ENCODE peak calls at places on chromosome 12, in five cellular contexts. One of them, this sample, is unnamed.

GRCh38 chr12:120710805-120711296 is 593 bp downstream of the UNC119B start:
- DNase-seq in H1: peak; percentile 53
- DNase-seq in A549: peak; percentile 43
- DNase-seq in IMR-90: no peak
- DNase-seq in HepG2: no peak
- DNase-seq in this sample: peak; percentile 57

GRCh38 chr12:63815482-63815852 is 29.0 kb upstream of the SRGAP1 start:
- DNase-seq in A549: no peak
- DNase-seq in HepG2: no peak
- DNase-seq in H1: no peak
- DNase-seq in IMR-90: no peak
- DNase-seq in this sample: no peak

GRCh38 chr12:55922126-55922525 is 5.6 kb downstream of the PYM1 start:
- DNase-seq in HepG2: no peak
- DNase-seq in H1: no peak
- DNase-seq in IMR-90: no peak
- DNase-seq in A549: no peak
- DNase-seq in this sample: no peak

GRCh38 chr12:32270818-32271710 is 128.3 kb upstream of the FGD4 start:
- DNase-seq in IMR-90: peak; percentile 62
- DNase-seq in H1: no peak
- DNase-seq in A549: no peak
- DNase-seq in HepG2: peak; percentile 24
- DNase-seq in this sample: no peak

GRCh38 chr12:101021911-101022388 is 188.1 kb downstream of the SLC5A8 start:
- DNase-seq in HepG2: peak; percentile 5
- DNase-seq in IMR-90: peak; percentile 90
- DNase-seq in A549: peak; percentile 14
- DNase-seq in H1: no peak
- DNase-seq in this sample: no peak

GRCh38 chr12:50059440-50060119 is 2.2 kb downstream of the ASIC1 start:
- DNase-seq in IMR-90: peak; percentile 39
- DNase-seq in H1: no peak
- DNase-seq in A549: no peak
- DNase-seq in HepG2: no peak
- DNase-seq in this sample: no peak

GRCh38 chr12:52285851-52286530 is 5.3 kb downstream of the KRT81 start:
- DNase-seq in A549: no peak
- DNase-seq in HepG2: no peak
- DNase-seq in IMR-90: no peak
- DNase-seq in H1: no peak
- DNase-seq in this sample: no peak

GRCh38 chr12:67663121-67663520 is 14.6 kb downstream of the DYRK2 start:
- DNase-seq in IMR-90: peak; percentile 97
- DNase-seq in H1: no peak
- DNase-seq in HepG2: no peak
- DNase-seq in A549: no peak
- DNase-seq in this sample: no peak

GRCh38 chr12:42695490-42695995 is 106.0 kb upstream of the PRICKLE1 start:
- DNase-seq in H1: no peak
- DNase-seq in HepG2: peak; percentile 6
- DNase-seq in IMR-90: no peak
- DNase-seq in A549: no peak
- DNase-seq in this sample: no peak

GRCh38 chr12:66446276-66446675 is 144.0 kb downstream of the HELB start:
- DNase-seq in A549: no peak
- DNase-seq in H1: no peak
- DNase-seq in IMR-90: no peak
- DNase-seq in HepG2: no peak
- DNase-seq in this sample: no peak

GRCh38 chr12:43914923-43915468 is 79.1 kb downstream of the TMEM117 start:
- DNase-seq in H1: no peak
- DNase-seq in A549: no peak
- DNase-seq in HepG2: peak; percentile 10
- DNase-seq in IMR-90: no peak
- DNase-seq in this sample: peak; percentile 3

GRCh38 chr12:6950401-6950801 is 755 bp upstream of the PTPN6 start:
- DNase-seq in HepG2: no peak
- DNase-seq in A549: no peak
- DNase-seq in H1: no peak
- DNase-seq in IMR-90: no peak
- DNase-seq in this sample: no peak

GRCh38 chr12:129886541-129886940 is 17.3 kb downstream of the TMEM132D start:
- DNase-seq in A549: no peak
- DNase-seq in H1: peak; percentile 39
- DNase-seq in HepG2: no peak
- DNase-seq in IMR-90: no peak
- DNase-seq in this sample: no peak

GRCh38 chr12:56129210-56129691 is 1.2 kb downstream of the ESYT1 start:
- DNase-seq in H1: peak; percentile 72
- DNase-seq in IMR-90: peak; percentile 36
- DNase-seq in HepG2: no peak
- DNase-seq in A549: peak; percentile 46
- DNase-seq in this sample: peak; percentile 79

GRCh38 chr12:127125607-127126259 is 1141.2 kb upstream of the TMEM132C start:
- DNase-seq in HepG2: no peak
- DNase-seq in A549: peak; percentile 94
- DNase-seq in IMR-90: peak; percentile 70
- DNase-seq in H1: no peak
- DNase-seq in this sample: peak; percentile 89

GRCh38 chr12:4134833-4135597 is 138.5 kb upstream of the CCND2 start:
- DNase-seq in H1: peak; percentile 82
- DNase-seq in A549: no peak
- DNase-seq in IMR-90: no peak
- DNase-seq in HepG2: no peak
- DNase-seq in this sample: no peak

GRCh38 chr12:5088586-5089264 is 45.0 kb downstream of the KCNA5 start:
- DNase-seq in HepG2: no peak
- DNase-seq in IMR-90: peak; percentile 91
- DNase-seq in H1: no peak
- DNase-seq in A549: peak; percentile 22
- DNase-seq in this sample: no peak

GRCh38 chr12:19338405-19338804 is 100.9 kb upstream of the AEBP2 start:
- DNase-seq in IMR-90: peak; percentile 10
- DNase-seq in A549: no peak
- DNase-seq in HepG2: peak; percentile 1
- DNase-seq in H1: no peak
- DNase-seq in this sample: no peak

GRCh38 chr12:108228746-108229145 is 99.7 kb downstream of the WSCD2 start:
- DNase-seq in HepG2: no peak
- DNase-seq in H1: no peak
- DNase-seq in IMR-90: no peak
- DNase-seq in A549: no peak
- DNase-seq in this sample: no peak

GRCh38 chr12:108768591-108769500 is 37.5 kb upstream of the CORO1C start:
- DNase-seq in HepG2: peak; percentile 33
- DNase-seq in H1: peak; percentile 83
- DNase-seq in A549: peak; percentile 84
- DNase-seq in IMR-90: no peak
- DNase-seq in this sample: peak; percentile 39

GRCh38 chr12:48924617-48925217 is 575 bp downstream of the FKBP11 start:
- DNase-seq in H1: peak; percentile 79
- DNase-seq in A549: peak; percentile 59
- DNase-seq in IMR-90: peak; percentile 46
- DNase-seq in HepG2: no peak
- DNase-seq in this sample: no peak

GRCh38 chr12:67025543-67026114 is 243.5 kb upstream of the CAND1 start:
- DNase-seq in HepG2: peak; percentile 25
- DNase-seq in IMR-90: no peak
- DNase-seq in A549: peak; percentile 71
- DNase-seq in H1: peak; percentile 91
- DNase-seq in this sample: peak; percentile 80

DNA sequence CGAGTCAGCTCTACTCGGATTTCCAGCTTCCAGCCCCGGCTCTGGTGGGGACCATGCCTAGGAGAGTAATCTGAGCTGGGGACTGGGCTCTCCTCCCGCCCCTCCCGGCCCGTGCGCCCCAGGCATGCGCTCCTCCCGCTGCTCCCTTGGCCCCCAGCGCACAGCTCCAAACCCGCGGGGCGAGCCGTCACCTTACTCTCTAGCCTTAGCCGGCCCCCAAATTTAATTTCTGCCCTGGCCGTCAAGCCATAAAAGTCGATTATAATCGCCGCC is 41.7 kb upstream of the CAPRIN2 start:
- DNase-seq in HepG2: no peak
- DNase-seq in H1: no peak
- DNase-seq in IMR-90: peak; percentile 67
- DNase-seq in A549: peak; percentile 60
- DNase-seq in this sample: no peak
- TF ChIP-seq MAFK in HepG2: no peak
- TF ChIP-seq MAFK in H1: no peak
- TF ChIP-seq MAFK in IMR-90: no peak
- TF ChIP-seq MAFK in A549: no peak
- TF ChIP-seq MAFK in this sample: no peak

GRCh38 chr12:92434607-92435025 is 268.2 kb upstream of the PLEKHG7 start:
- DNase-seq in HepG2: no peak
- DNase-seq in H1: no peak
- DNase-seq in IMR-90: no peak
- DNase-seq in A549: no peak
- DNase-seq in this sample: no peak
- TF ChIP-seq MAFK in HepG2: no peak
- TF ChIP-seq MAFK in H1: no peak
- TF ChIP-seq MAFK in IMR-90: no peak
- TF ChIP-seq MAFK in A549: no peak
- TF ChIP-seq MAFK in this sample: no peak

DNA sequence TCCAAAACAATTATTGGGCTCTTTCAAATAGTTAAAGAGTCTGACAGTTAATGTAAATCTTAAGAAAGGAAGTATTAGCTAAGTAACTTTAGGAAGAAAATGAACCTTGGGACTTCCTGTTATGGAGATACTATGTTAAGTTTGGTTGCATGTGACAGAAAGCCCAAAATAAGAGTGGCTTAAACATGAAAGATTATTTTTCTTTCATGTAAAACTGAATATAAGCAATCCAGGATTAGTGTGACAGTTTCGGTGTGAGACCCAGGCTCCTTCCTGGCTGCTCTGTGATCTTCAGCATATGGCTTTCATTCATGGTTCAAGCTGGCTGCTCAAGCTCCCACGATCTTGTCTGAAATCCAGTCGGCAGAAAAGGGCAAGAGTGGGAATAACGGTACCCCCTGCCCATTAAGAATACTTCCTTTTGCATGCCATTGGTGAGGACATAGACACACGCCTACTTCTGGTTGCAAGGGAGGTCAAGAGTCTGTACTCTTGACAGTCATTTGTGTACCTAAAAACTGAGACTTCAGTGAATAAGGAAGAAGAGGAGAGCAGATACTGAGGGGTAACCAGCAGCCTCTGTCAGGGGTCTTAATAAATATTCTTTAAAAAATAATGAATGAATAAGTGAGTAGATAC is 2.2 kb upstream of the RPAP3 start:
- DNase-seq in IMR-90: no peak
- DNase-seq in HepG2: no peak
- DNase-seq in H1: no peak
- DNase-seq in A549: no peak
- DNase-seq in this sample: no peak
- TF ChIP-seq MAFK in IMR-90: no peak
- TF ChIP-seq MAFK in HepG2: no peak
- TF ChIP-seq MAFK in H1: no peak
- TF ChIP-seq MAFK in A549: no peak
- TF ChIP-seq MAFK in this sample: no peak

GRCh38 chr12:39393890-39394289 is 49.0 kb downstream of the KIF21A start:
- DNase-seq in A549: no peak
- DNase-seq in IMR-90: no peak
- DNase-seq in H1: no peak
- DNase-seq in HepG2: no peak
- DNase-seq in this sample: no peak
- TF ChIP-seq MAFK in A549: no peak
- TF ChIP-seq MAFK in IMR-90: no peak
- TF ChIP-seq MAFK in H1: no peak
- TF ChIP-seq MAFK in HepG2: no peak
- TF ChIP-seq MAFK in this sample: no peak

GRCh38 chr12:113395119-113395518 is 8.6 kb downstream of the SDS start:
- DNase-seq in IMR-90: no peak
- DNase-seq in A549: no peak
- DNase-seq in HepG2: no peak
- DNase-seq in H1: no peak
- DNase-seq in this sample: no peak

GRCh38 chr12:113397497-113398197 is 6.0 kb downstream of the SDS start:
- DNase-seq in HepG2: no peak
- DNase-seq in H1: no peak
- DNase-seq in IMR-90: no peak
- DNase-seq in A549: no peak
- DNase-seq in this sample: no peak

GRCh38 chr12:113396828-113397496 is 6.7 kb downstream of the SDS start:
- DNase-seq in HepG2: no peak
- DNase-seq in A549: no peak
- DNase-seq in IMR-90: no peak
- DNase-seq in H1: no peak
- DNase-seq in this sample: no peak

GRCh38 chr12:113398346-113399290 is 5.1 kb downstream of the SDS start:
- DNase-seq in IMR-90: no peak
- DNase-seq in A549: no peak
- DNase-seq in HepG2: no peak
- DNase-seq in H1: no peak
- DNase-seq in this sample: no peak

DNA sequence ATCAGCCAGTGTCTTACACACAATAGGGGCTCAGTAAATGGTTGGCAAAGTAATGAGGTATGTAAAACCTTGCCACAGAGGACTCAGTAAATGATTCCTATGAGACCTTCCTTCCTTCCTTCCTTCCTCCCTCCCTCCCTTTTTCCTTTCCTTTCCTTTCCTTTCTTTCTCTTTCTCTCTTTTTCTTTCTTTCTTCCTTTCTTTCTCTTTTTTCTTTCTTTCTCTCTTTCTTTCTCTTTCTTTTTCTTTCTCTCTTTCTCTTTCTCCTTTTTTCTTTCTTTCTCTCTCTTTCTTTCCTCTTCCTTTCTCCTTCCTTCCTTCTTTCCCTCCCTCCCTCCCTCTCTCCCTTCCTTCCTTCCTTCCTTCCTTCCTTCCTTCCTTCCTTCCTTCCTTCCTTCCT is 7.5 kb downstream of the SDS start:
- DNase-seq in IMR-90: no peak
- DNase-seq in H1: no peak
- DNase-seq in HepG2: no peak
- DNase-seq in A549: no peak
- DNase-seq in this sample: no peak
- TF ChIP-seq MAFK in IMR-90: no peak
- TF ChIP-seq MAFK in H1: no peak
- TF ChIP-seq MAFK in HepG2: no peak
- TF ChIP-seq MAFK in A549: no peak
- TF ChIP-seq MAFK in this sample: no peak

GRCh38 chr12:123512838-123513665 is 20.5 kb downstream of the RILPL1 start:
- DNase-seq in HepG2: no peak
- DNase-seq in H1: no peak
- DNase-seq in A549: no peak
- DNase-seq in IMR-90: no peak
- DNase-seq in this sample: no peak
- TF ChIP-seq MAFK in HepG2: no peak
- TF ChIP-seq MAFK in H1: no peak
- TF ChIP-seq MAFK in A549: no peak
- TF ChIP-seq MAFK in IMR-90: no peak
- TF ChIP-seq MAFK in this sample: no peak

This sample was measured in K562.